ENCODE peak calls at places on chromosomes 12 and 14, in eight cellular contexts. One of them, this sample, is unnamed.

GRCh38 chr12:118986043-118986442 is 4.7 kb downstream of the SRRM4 start:
- DNase-seq in foreskin keratinocyte: no peak
- DNase-seq in tibial artery: no peak
- DNase-seq in left ventricle myocardium inferior: no peak
- DNase-seq in testis: no peak
- DNase-seq in thoracic aorta: no peak
- DNase-seq in WTC11: peak
- DNase-seq in transverse colon: no peak
- DNase-seq in this sample: no peak

GRCh38 chr12:51954465-51955361 is 3.2 kb downstream of the ACVR1B start:
- DNase-seq in tibial artery: no peak
- DNase-seq in thoracic aorta: no peak
- DNase-seq in testis: no peak
- DNase-seq in WTC11: no peak
- DNase-seq in left ventricle myocardium inferior: no peak
- DNase-seq in transverse colon: peak
- DNase-seq in foreskin keratinocyte: peak
- DNase-seq in this sample: no peak

GRCh38 chr14:70585221-70585620 is 15.2 kb downstream of the MED6 start:
- DNase-seq in WTC11: no peak
- DNase-seq in foreskin keratinocyte: no peak
- DNase-seq in tibial artery: no peak
- DNase-seq in transverse colon: no peak
- DNase-seq in thoracic aorta: no peak
- DNase-seq in testis: no peak
- DNase-seq in left ventricle myocardium inferior: no peak
- DNase-seq in this sample: no peak

GRCh38 chr14:28542040-28542439 is 224.5 kb upstream of the FOXG1 start:
- DNase-seq in left ventricle myocardium inferior: no peak
- DNase-seq in tibial artery: no peak
- DNase-seq in testis: no peak
- DNase-seq in WTC11: no peak
- DNase-seq in foreskin keratinocyte: no peak
- DNase-seq in transverse colon: no peak
- DNase-seq in thoracic aorta: no peak
- DNase-seq in this sample: no peak

GRCh38 chr12:122312926-122313325 is 46.6 kb upstream of the VPS33A start:
- DNase-seq in foreskin keratinocyte: no peak
- DNase-seq in tibial artery: no peak
- DNase-seq in WTC11: no peak
- DNase-seq in transverse colon: no peak
- DNase-seq in thoracic aorta: no peak
- DNase-seq in left ventricle myocardium inferior: no peak
- DNase-seq in testis: no peak
- DNase-seq in this sample: no peak

GRCh38 chr14:68789002-68789797 is 3.7 kb downstream of the ZFP36L1 start:
- DNase-seq in WTC11: peak
- DNase-seq in foreskin keratinocyte: no peak
- DNase-seq in left ventricle myocardium inferior: peak
- DNase-seq in testis: peak
- DNase-seq in transverse colon: peak
- DNase-seq in tibial artery: peak
- DNase-seq in thoracic aorta: no peak
- DNase-seq in this sample: peak

GRCh38 chr14:92582706-92583452 is 69.3 kb downstream of the RIN3 start:
- DNase-seq in tibial artery: peak
- DNase-seq in WTC11: no peak
- DNase-seq in thoracic aorta: no peak
- DNase-seq in foreskin keratinocyte: no peak
- DNase-seq in left ventricle myocardium inferior: no peak
- DNase-seq in testis: no peak
- DNase-seq in transverse colon: no peak
- DNase-seq in this sample: no peak

GRCh38 chr14:21109377-21110260 is 8.8 kb downstream of the TMEM253 start:
- DNase-seq in thoracic aorta: no peak
- DNase-seq in WTC11: no peak
- DNase-seq in testis: no peak
- DNase-seq in tibial artery: no peak
- DNase-seq in left ventricle myocardium inferior: no peak
- DNase-seq in transverse colon: no peak
- DNase-seq in foreskin keratinocyte: peak
- DNase-seq in this sample: no peak

GRCh38 chr14:96246535-96246839 is 9.5 kb upstream of the BDKRB1 start:
- DNase-seq in left ventricle myocardium inferior: no peak
- DNase-seq in thoracic aorta: no peak
- DNase-seq in testis: no peak
- DNase-seq in transverse colon: no peak
- DNase-seq in WTC11: no peak
- DNase-seq in foreskin keratinocyte: peak
- DNase-seq in tibial artery: no peak
- DNase-seq in this sample: no peak

GRCh38 chr14:103908580-103908979 is 19.7 kb upstream of the TDRD9 start:
- DNase-seq in foreskin keratinocyte: no peak
- DNase-seq in left ventricle myocardium inferior: no peak
- DNase-seq in WTC11: no peak
- DNase-seq in testis: no peak
- DNase-seq in transverse colon: no peak
- DNase-seq in thoracic aorta: no peak
- DNase-seq in tibial artery: no peak
- DNase-seq in this sample: no peak

GRCh38 chr14:91420686-91421085 is 3.1 kb upstream of the CCDC88C start:
- DNase-seq in transverse colon: no peak
- DNase-seq in testis: no peak
- DNase-seq in tibial artery: no peak
- DNase-seq in left ventricle myocardium inferior: no peak
- DNase-seq in WTC11: no peak
- DNase-seq in thoracic aorta: no peak
- DNase-seq in foreskin keratinocyte: no peak
- DNase-seq in this sample: no peak

GRCh38 chr14:101457177-101457935 is 103.9 kb upstream of the DIO3 start:
- DNase-seq in foreskin keratinocyte: no peak
- DNase-seq in transverse colon: no peak
- DNase-seq in WTC11: peak
- DNase-seq in left ventricle myocardium inferior: no peak
- DNase-seq in thoracic aorta: no peak
- DNase-seq in tibial artery: peak
- DNase-seq in testis: no peak
- DNase-seq in this sample: no peak

GRCh38 chr12:103928736-103929050 is 1.5 kb upstream of the HSP90B1 start:
- DNase-seq in thoracic aorta: no peak
- DNase-seq in foreskin keratinocyte: no peak
- DNase-seq in testis: peak
- DNase-seq in left ventricle myocardium inferior: peak
- DNase-seq in tibial artery: no peak
- DNase-seq in WTC11: no peak
- DNase-seq in transverse colon: peak
- DNase-seq in this sample: no peak

GRCh38 chr14:52873694-52874093 is 77.2 kb downstream of the FERMT2 start:
- DNase-seq in transverse colon: no peak
- DNase-seq in testis: no peak
- DNase-seq in thoracic aorta: no peak
- DNase-seq in foreskin keratinocyte: peak
- DNase-seq in left ventricle myocardium inferior: no peak
- DNase-seq in WTC11: no peak
- DNase-seq in tibial artery: no peak
- DNase-seq in this sample: no peak

GRCh38 chr12:25800101-25800500 is 158.4 kb upstream of the RASSF8 start:
- DNase-seq in thoracic aorta: no peak
- DNase-seq in transverse colon: no peak
- DNase-seq in tibial artery: no peak
- DNase-seq in left ventricle myocardium inferior: no peak
- DNase-seq in WTC11: no peak
- DNase-seq in testis: no peak
- DNase-seq in foreskin keratinocyte: no peak
- DNase-seq in this sample: no peak

GRCh38 chr12:6370994-6371754 is 4.2 kb downstream of the SCNN1A start:
- DNase-seq in transverse colon: peak
- DNase-seq in foreskin keratinocyte: peak
- DNase-seq in thoracic aorta: no peak
- DNase-seq in WTC11: peak
- DNase-seq in left ventricle myocardium inferior: no peak
- DNase-seq in tibial artery: no peak
- DNase-seq in testis: no peak
- DNase-seq in this sample: peak
- TF ChIP-seq CTCF in transverse colon: no peak
- TF ChIP-seq CTCF in foreskin keratinocyte: peak
- TF ChIP-seq CTCF in thoracic aorta: no peak
- TF ChIP-seq CTCF in WTC11: no peak
- TF ChIP-seq CTCF in left ventricle myocardium inferior: no peak
- TF ChIP-seq CTCF in tibial artery: no peak
- TF ChIP-seq CTCF in testis: no peak
- TF ChIP-seq CTCF in this sample: no peak

DNA sequence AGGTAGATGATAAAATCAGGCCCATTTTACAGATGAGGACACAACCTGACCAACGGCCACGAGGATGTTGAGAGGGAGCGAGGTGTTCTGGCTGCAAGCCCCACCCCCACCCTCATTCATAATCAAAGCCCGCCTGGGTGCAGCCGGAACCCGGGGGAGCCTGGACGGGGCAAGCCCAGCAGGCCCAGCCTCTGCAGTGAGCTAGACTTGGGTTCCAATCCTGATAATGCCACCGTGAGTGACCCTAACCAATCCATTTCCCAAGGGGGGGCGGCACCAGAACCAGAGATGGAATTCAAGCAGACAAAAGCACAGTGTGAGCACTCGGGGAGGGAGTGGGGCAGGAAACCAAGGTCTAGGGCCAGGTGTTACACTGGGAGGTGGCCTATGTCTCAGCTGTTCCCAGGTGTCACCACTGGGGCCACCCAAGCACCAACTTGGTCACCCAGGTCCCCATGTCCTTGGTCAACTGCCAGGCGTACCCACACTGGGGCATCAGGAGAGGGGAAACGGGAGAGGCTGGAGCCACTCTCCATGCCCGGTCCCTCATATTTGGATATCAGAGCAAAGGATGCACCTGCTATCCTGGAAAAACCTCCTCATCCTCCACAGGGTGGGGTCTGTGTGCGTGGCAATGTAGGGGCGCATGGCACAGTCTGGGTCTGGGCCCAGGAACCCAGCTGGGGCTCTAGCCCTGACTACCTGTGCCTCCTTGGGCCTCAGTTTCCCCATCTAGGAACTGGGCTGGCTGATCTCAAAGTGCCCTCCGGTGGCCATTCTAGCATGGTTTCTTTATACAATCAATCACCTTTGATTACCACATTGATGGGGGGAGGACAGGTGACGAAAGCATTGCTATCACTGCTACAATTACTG is 58.4 kb downstream of the FAM222A start:
- DNase-seq in testis: no peak
- DNase-seq in thoracic aorta: no peak
- DNase-seq in tibial artery: peak
- DNase-seq in left ventricle myocardium inferior: no peak
- DNase-seq in transverse colon: no peak
- DNase-seq in WTC11: no peak
- DNase-seq in foreskin keratinocyte: no peak
- DNase-seq in this sample: no peak
- TF ChIP-seq CTCF in testis: no peak
- TF ChIP-seq CTCF in thoracic aorta: no peak
- TF ChIP-seq CTCF in tibial artery: no peak
- TF ChIP-seq CTCF in left ventricle myocardium inferior: no peak
- TF ChIP-seq CTCF in transverse colon: no peak
- TF ChIP-seq CTCF in WTC11: peak
- TF ChIP-seq CTCF in foreskin keratinocyte: peak
- TF ChIP-seq CTCF in this sample: no peak

DNA sequence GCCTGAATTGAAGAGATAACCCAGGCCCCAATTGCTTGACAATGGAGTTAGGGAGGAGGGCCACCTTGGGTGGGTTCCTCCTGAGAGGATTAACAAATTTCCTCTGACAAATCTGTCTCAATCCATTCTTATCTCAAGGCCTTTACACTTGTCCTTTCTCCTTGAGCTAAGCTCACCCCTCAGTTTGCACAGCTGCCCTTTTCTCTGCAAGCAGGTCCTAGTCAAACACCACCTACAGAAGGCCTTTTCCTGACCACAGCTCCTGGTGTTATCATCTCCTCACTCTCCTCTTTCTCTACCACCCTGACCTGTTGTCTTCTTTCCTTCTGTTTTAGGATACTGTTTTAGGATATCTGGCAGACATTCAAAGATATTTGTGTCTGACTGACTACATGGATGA is 26.4 kb upstream of the GSC start:
- DNase-seq in foreskin keratinocyte: no peak
- DNase-seq in tibial artery: no peak
- DNase-seq in left ventricle myocardium inferior: no peak
- DNase-seq in transverse colon: no peak
- DNase-seq in WTC11: no peak
- DNase-seq in thoracic aorta: no peak
- DNase-seq in testis: no peak
- DNase-seq in this sample: no peak
- TF ChIP-seq CTCF in foreskin keratinocyte: no peak
- TF ChIP-seq CTCF in tibial artery: no peak
- TF ChIP-seq CTCF in left ventricle myocardium inferior: no peak
- TF ChIP-seq CTCF in transverse colon: no peak
- TF ChIP-seq CTCF in WTC11: no peak
- TF ChIP-seq CTCF in thoracic aorta: no peak
- TF ChIP-seq CTCF in testis: no peak
- TF ChIP-seq CTCF in this sample: no peak

DNA sequence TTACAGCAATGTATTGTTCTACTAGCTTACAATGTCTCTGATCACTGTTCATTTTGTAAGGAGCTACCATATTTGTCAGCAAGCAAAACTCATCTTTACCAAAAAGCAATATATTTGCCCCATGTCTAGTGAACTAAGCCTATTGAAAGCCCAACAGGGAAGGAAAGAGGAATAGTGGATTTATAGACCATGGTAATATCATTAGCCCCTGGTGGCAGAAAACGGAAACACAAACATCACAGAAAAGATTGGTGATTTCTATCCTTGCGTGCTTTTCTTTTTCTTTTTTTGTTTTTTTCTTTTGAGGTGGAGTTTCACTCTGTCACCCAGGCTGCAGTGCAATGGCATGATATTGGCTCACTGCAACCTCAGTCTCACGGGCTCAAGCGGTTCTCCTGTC is 1562.4 kb upstream of the TMEM132C start:
- DNase-seq in transverse colon: no peak
- DNase-seq in WTC11: no peak
- DNase-seq in foreskin keratinocyte: no peak
- DNase-seq in left ventricle myocardium inferior: no peak
- DNase-seq in thoracic aorta: no peak
- DNase-seq in testis: no peak
- DNase-seq in tibial artery: no peak
- DNase-seq in this sample: no peak
- TF ChIP-seq CTCF in transverse colon: no peak
- TF ChIP-seq CTCF in WTC11: no peak
- TF ChIP-seq CTCF in foreskin keratinocyte: no peak
- TF ChIP-seq CTCF in left ventricle myocardium inferior: no peak
- TF ChIP-seq CTCF in thoracic aorta: no peak
- TF ChIP-seq CTCF in testis: no peak
- TF ChIP-seq CTCF in tibial artery: no peak
- TF ChIP-seq CTCF in this sample: peak

GRCh38 chr12:570237-570925 is 92.9 kb downstream of the NINJ2 start:
- DNase-seq in left ventricle myocardium inferior: peak
- DNase-seq in WTC11: peak
- DNase-seq in tibial artery: peak
- DNase-seq in thoracic aorta: peak
- DNase-seq in transverse colon: peak
- DNase-seq in testis: peak
- DNase-seq in foreskin keratinocyte: peak
- DNase-seq in this sample: peak
- TF ChIP-seq CTCF in left ventricle myocardium inferior: no peak
- TF ChIP-seq CTCF in WTC11: no peak
- TF ChIP-seq CTCF in tibial artery: no peak
- TF ChIP-seq CTCF in thoracic aorta: no peak
- TF ChIP-seq CTCF in transverse colon: no peak
- TF ChIP-seq CTCF in testis: no peak
- TF ChIP-seq CTCF in foreskin keratinocyte: no peak
- TF ChIP-seq CTCF in this sample: no peak